ENCODE peak calls at places on chromosome 5, in four cellular contexts. O is K562, F is HepG2, E is H1. G is an unnamed sample.

GRCh38 chr5:169803077-169803981 is 166.3 kb downstream of the DOCK2 start:
- DNase-seq in O (peak), F (no peak), E (no peak), G (no peak)

GRCh38 chr5:96629774-96630173 is 32.4 kb upstream of the CAST start:
- DNase-seq in O (no peak), F (peak), E (no peak), G (no peak)

GRCh38 chr5:74016373-74016772 is 390.4 kb downstream of the ARHGEF28 start:
- DNase-seq in O (peak), F (peak), E (no peak), G (no peak)

GRCh38 chr5:171342362-171343111 is 33.5 kb downstream of the TLX3 start:
- DNase-seq in O (peak), F (peak), E (no peak), G (no peak)

GRCh38 chr5:87151547-87151946 is 116.1 kb upstream of the RASA1 start:
- DNase-seq in O (no peak), F (no peak), E (no peak), G (no peak)

GRCh38 chr5:107149243-107149642 is 521.5 kb downstream of the EFNA5 start:
- DNase-seq in O (no peak), F (no peak), E (no peak), G (peak)

GRCh38 chr5:177303925-177304391 is 359 bp downstream of the PRELID1 start:
- DNase-seq in O (peak), F (no peak), E (no peak), G (no peak)

GRCh38 chr5:160287378-160288051 is 24.8 kb downstream of the CCNJL start:
- DNase-seq in O (no peak), F (peak), E (peak), G (no peak)

GRCh38 chr5:95895771-95896170 is 65.9 kb downstream of the ELL2 start:
- DNase-seq in O (no peak), F (no peak), E (peak), G (no peak)

GRCh38 chr5:127863161-127863560 is 160.0 kb downstream of the CCDC192 start:
- DNase-seq in O (no peak), F (no peak), E (no peak), G (no peak)

GRCh38 chr5:42984307-42984706 is 55.8 kb downstream of the ANXA2R start:
- DNase-seq in O (no peak), F (no peak), E (no peak), G (no peak)
- H3K27ac ChIP-seq in O (no peak), F (no peak), E (no peak), G (no peak)

GRCh38 chr5:14064841-14065240 is 78.3 kb upstream of the TRIO start:
- DNase-seq in O (no peak), F (no peak), E (no peak), G (no peak)
- TF ChIP-seq CBX5 in O (no peak), F (no peak), E (no peak), G (no peak)

GRCh38 chr5:156475831-156476551 is 149.0 kb downstream of the SGCD start:
- DNase-seq in O (no peak), F (no peak), E (peak), G (no peak)
- H3K27ac ChIP-seq in O (no peak), F (no peak), E (no peak), G (no peak)

GRCh38 chr5:155189981-155190380 is 176.4 kb downstream of the KIF4B start:
- DNase-seq in O (no peak), F (peak), E (no peak), G (no peak)
- TF ChIP-seq CBX5 in O (no peak), F (no peak), E (no peak), G (no peak)

GRCh38 chr5:2874099-2874498 is 122.6 kb upstream of the IRX2 start:
- DNase-seq in O (no peak), F (no peak), E (no peak), G (no peak)

GRCh38 chr5:2872676-2873075 is 121.2 kb upstream of the IRX2 start:
- DNase-seq in O (no peak), F (no peak), E (no peak), G (no peak)

GRCh38 chr5:2876183-2876582 is 124.7 kb upstream of the IRX2 start:
- DNase-seq in O (no peak), F (no peak), E (no peak), G (no peak)

GRCh38 chr5:2879701-2880100 is 128.2 kb upstream of the IRX2 start:
- DNase-seq in O (no peak), F (no peak), E (no peak), G (no peak)

GRCh38 chr5:2877520-2877919 is 126.0 kb upstream of the IRX2 start:
- DNase-seq in O (no peak), F (no peak), E (no peak), G (no peak)
- H3K27ac ChIP-seq in O (no peak), F (no peak), E (no peak), G (no peak)

DNA sequence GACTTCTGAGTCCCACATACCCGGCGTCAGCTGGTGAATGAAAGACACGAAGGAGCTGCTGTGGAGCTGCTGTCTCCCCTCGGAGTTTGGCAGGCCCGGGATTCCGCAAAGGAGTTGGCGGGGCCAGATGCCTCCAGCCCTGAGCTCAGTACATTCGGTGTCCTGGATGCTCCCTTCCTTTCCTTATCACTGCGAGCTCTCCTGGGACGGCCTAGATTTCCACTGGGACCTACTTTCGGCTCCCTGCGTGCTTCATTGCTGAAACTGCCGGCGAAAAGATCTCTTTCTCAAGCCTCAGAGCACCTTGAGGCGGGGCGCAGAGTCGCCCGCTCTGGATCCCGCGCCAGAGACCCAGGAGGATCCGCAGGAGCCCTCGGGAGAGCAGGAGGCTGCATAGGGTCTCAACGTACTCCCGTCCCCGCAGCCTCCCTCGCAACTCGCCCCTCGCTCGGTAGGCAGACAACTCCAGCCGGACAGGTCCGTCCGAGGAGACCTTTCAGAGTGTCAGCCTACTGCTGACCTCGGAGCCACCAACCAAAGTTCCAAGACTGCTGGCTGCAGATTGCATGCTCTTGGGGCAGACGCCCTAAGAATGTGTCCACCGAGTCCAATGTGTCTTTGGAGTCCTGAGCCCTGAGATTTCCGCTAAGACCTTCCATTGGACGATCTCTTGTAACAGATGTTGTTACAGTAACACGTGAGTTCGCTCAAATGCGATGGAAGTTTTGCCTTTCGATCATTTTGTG is 6.1 kb downstream of the ANXA2R start:
- DNase-seq in O (no peak), F (no peak), E (no peak), G (no peak)
- TF ChIP-seq CBX5 in O (no peak), F (no peak), E (no peak), G (no peak)

DNA sequence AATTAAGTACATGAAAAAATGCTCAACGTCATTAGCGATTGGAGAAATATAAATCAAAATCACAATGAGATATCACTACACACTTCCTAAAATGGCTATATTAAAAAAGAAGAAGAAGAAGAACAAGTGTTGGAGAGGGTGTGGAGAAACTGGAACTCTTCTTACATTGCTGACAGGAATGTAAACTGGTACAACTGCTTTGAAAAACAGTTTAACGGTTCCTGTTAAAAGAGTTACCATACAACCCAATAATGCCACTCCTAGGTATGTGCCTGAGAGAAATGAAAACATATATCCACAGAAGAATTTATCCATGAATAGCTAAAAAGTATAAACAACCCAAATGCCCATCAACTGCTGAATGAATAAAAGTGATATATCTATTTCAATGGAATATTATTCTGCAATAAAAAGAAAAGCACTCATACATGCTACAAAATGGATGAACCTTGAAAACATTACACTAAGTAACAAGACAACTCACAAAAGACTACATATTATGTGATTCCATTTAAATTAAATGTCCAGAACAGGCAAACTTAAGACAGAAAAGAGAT is 9.0 kb downstream of the FEM1C start:
- DNase-seq in O (no peak), F (no peak), E (no peak), G (no peak)
- H3K27ac ChIP-seq in O (no peak), F (no peak), E (no peak), G (no peak)